ENCODE peak calls at places on chromosome 20, in five cellular contexts. J, U, M, K and X are unnamed samples.
A peak's percentile ranks its signal among the peaks of the same experiment; 100 is the strongest.

GRCh38 chr20:57006411-57007170 is 259.9 kb downstream of the BMP7 start:
- DNase-seq in J (no peak), U (no peak), M (no peak), K (no peak), X (no peak)

GRCh38 chr20:53691060-53691810 is 97.6 kb upstream of the ZNF217 start:
- DNase-seq in J (no peak), U (no peak), M (no peak), K (no peak), X (no peak)

GRCh38 chr20:33323236-33323635 is 40.2 kb downstream of the BPIFB1 start:
- DNase-seq in J (no peak), U (no peak), M (no peak), K (no peak), X (no peak)

GRCh38 chr20:37764333-37764935 is 70.6 kb downstream of the CTNNBL1 start:
- DNase-seq in J (no peak), U (no peak), M (no peak), K (no peak), X (no peak)

GRCh38 chr20:53291548-53291947 is 302.1 kb downstream of the ZNF217 start:
- DNase-seq in J (no peak), U (no peak), M (no peak), K (no peak), X (no peak)

GRCh38 chr20:199996-200395 is 10.5 kb upstream of the DEFB128 start:
- DNase-seq in J (no peak), U (no peak), M (no peak), K (no peak), X (no peak)

GRCh38 chr20:58662142-58662473 is 11.0 kb downstream of the STX16 start:
- DNase-seq in J (no peak), U (no peak), M (no peak), K (no peak), X (no peak)

GRCh38 chr20:50992733-50993457 is 30.0 kb downstream of the KCNG1 start:
- DNase-seq in J (no peak), U (no peak), M (no peak), K (no peak), X (no peak)

GRCh38 chr20:56636701-56637100 is 7.6 kb downstream of the TFAP2C start:
- DNase-seq in J (no peak), U (no peak), M (no peak), K (no peak), X (no peak)

GRCh38 chr20:6700563-6701328 is 66.7 kb upstream of the BMP2 start:
- DNase-seq in J (no peak), U (no peak), M (peak; percentile 64), K (no peak), X (no peak)

GRCh38 chr20:35001596-35002362 is 46.1 kb downstream of the MYH7B start:
- DNase-seq in J (no peak), U (no peak), M (peak; percentile 53), K (no peak), X (no peak)

GRCh38 chr20:34639755-34640222 is 37.1 kb downstream of the PIGU start:
- DNase-seq in J (no peak), U (no peak), M (no peak), K (peak; percentile 29), X (no peak)

GRCh38 chr20:21303061-21303871 is at the start of gene XRN2:
- DNase-seq in J (peak; percentile 94), U (peak; percentile 64), M (peak; percentile 98), K (peak; percentile 96), X (peak; percentile 98)

GRCh38 chr20:7379206-7379605 is 561.1 kb downstream of the HAO1 start:
- DNase-seq in J (no peak), U (no peak), M (no peak), K (no peak), X (no peak)

GRCh38 chr20:14155361-14155760 is 160.0 kb downstream of the MACROD2 start:
- DNase-seq in J (no peak), U (no peak), M (no peak), K (no peak), X (no peak)

GRCh38 chr20:29878777-29879442 is 1378.6 kb upstream of the DEFB115 start:
- DNase-seq in J (no peak), U (no peak), M (peak; percentile 69), K (peak; percentile 26), X (peak; percentile 86)

GRCh38 chr20:47456952-47457724 is 44.5 kb upstream of the NCOA3 start:
- DNase-seq in J (no peak), U (no peak), M (no peak), K (no peak), X (no peak)

GRCh38 chr20:53900380-53900999 is 169.9 kb downstream of the BCAS1 start:
- DNase-seq in J (no peak), U (no peak), M (no peak), K (no peak), X (no peak)

GRCh38 chr20:18421608-18422007 is 45.2 kb downstream of the DZANK1 start:
- DNase-seq in J (no peak), U (no peak), M (no peak), K (no peak), X (no peak)

GRCh38 chr20:1841554-1842140 is 53.6 kb upstream of the SIRPA start:
- DNase-seq in J (no peak), U (no peak), M (no peak), K (no peak), X (no peak)

GRCh38 chr20:24996449-24997195 is 4.1 kb upstream of the APMAP start:
- DNase-seq in J (no peak), U (no peak), M (no peak), K (no peak), X (peak; percentile 34)

GRCh38 chr20:24999568-24999967 is 7.0 kb upstream of the APMAP start:
- DNase-seq in J (no peak), U (no peak), M (no peak), K (no peak), X (peak; percentile 72)

GRCh38 chr20:25000268-25000801 is 7.8 kb upstream of the APMAP start:
- DNase-seq in J (peak; percentile 15), U (no peak), M (no peak), K (peak; percentile 96), X (peak; percentile 87)

GRCh38 chr20:24998631-24999445 is 6.3 kb upstream of the APMAP start:
- DNase-seq in J (peak; percentile 6), U (no peak), M (no peak), K (no peak), X (peak; percentile 60)

GRCh38 chr20:24998121-24998520 is 5.6 kb upstream of the APMAP start:
- DNase-seq in J (no peak), U (no peak), M (no peak), K (no peak), X (peak; percentile 26)
- H3K4me1 ChIP-seq in J (peaks cover 40% of the 10 kb centered on the region), U (peaks cover 32% of the 10 kb centered on the region), M (peaks cover 69% of the 10 kb centered on the region), K (peaks cover 56% of the 10 kb centered on the region), X (peaks cover 72% of the 10 kb centered on the region)

GRCh38 chr20:31568773-31569162 is 36.3 kb upstream of the ID1 start:
- DNase-seq in J (no peak), U (no peak), M (no peak), K (no peak), X (no peak)
- TF ChIP-seq POLR2A in J (no peak), U (no peak), M (no peak), K (no peak), X (no peak)

DNA sequence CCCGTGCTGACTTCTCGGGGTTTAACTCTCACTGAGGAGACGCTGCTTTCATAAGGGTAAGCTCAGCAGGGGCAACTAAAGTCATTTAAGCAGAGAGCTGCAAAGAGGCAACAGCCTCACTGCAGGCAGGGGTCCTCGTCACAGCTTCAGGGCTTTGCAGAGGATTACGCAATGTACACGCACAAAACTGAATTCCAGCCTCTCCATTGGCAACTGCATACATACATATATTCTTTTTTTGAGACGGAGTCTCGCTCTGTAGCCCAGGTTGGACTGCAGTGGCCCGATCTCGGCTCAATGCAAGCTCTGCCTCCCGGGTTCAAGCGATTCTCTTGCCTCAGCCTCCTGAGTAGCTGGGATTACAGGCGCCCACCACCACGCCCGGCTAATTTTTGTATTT is 2.4 kb downstream of the GMEB2 start:
- DNase-seq in J (no peak), U (no peak), M (peak; percentile 20), K (no peak), X (no peak)
- H3K4me1 ChIP-seq in J (peaks cover 17% of the 10 kb centered on the region), U (peaks cover 12% of the 10 kb centered on the region), M (peaks cover 25% of the 10 kb centered on the region), K (peaks cover 42% of the 10 kb centered on the region), X (peaks cover 28% of the 10 kb centered on the region)

DNA sequence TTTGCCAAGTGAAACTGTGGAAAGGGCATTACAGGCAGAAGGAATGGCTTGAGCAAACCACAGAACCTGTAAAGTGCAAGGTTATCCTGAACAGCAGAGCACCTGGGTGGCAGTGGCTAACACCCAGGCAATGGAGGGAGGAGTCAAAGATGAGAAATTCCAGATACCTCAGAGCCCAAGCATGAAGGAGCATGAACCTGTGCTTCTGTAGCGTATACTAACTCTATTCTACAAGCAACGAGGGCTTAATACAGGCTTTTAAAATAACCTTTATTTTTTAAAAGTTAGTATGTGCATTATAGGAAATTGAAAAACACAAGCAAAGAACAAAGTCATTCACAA is 77.0 kb downstream of the CNBD2 start:
- DNase-seq in J (no peak), U (no peak), M (no peak), K (no peak), X (no peak)
- TF ChIP-seq POLR2A in J (no peak), U (no peak), M (no peak), K (no peak), X (no peak)

GRCh38 chr20:40203032-40203431 is 486.0 kb downstream of the MAFB start:
- DNase-seq in J (no peak), U (no peak), M (no peak), K (no peak), X (no peak)

GRCh38 chr20:40192083-40192482 is 497.0 kb downstream of the MAFB start:
- DNase-seq in J (no peak), U (no peak), M (no peak), K (no peak), X (no peak)

GRCh38 chr20:40195742-40196141 is 493.3 kb downstream of the MAFB start:
- DNase-seq in J (no peak), U (no peak), M (no peak), K (no peak), X (no peak)

GRCh38 chr20:40192529-40192928 is 496.5 kb downstream of the MAFB start:
- DNase-seq in J (no peak), U (no peak), M (no peak), K (no peak), X (no peak)

GRCh38 chr20:40197744-40198143 is 491.3 kb downstream of the MAFB start:
- DNase-seq in J (no peak), U (no peak), M (no peak), K (no peak), X (no peak)
- H3K4me1 ChIP-seq in J (no peaks in the 10 kb centered on the region), U (no peaks in the 10 kb centered on the region), M (no peaks in the 10 kb centered on the region), K (no peaks in the 10 kb centered on the region), X (peaks cover 18% of the 10 kb centered on the region)

DNA sequence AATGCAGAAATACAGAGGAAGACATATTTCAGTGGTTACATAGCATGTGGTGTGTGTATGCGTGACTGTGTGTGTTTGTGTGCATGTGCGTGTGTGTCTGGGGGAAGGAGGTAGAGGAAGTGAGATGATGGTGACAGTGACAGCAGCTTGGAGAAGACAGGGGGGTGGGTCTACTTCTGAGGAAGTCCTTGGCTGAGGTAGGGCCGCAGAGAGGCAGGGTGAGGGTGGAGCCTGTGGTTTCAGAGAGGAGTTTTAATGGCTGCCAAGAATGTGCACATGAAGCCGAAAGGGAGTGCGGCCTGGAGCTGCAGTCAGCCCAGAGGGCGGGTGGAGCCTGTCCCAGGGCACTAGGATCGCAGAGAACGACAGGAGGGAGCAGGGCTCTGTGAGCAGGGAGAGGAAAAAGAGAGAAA is 22.7 kb upstream of the RNF24 start:
- DNase-seq in J (peak; percentile 76), U (peak; percentile 34), M (peak; percentile 81), K (peak; percentile 55), X (peak; percentile 87)
- TF ChIP-seq POLR2A in J (no peak), U (no peak), M (no peak), K (no peak), X (no peak)